ENCODE peak calls at places on chromosomes 3 and 15, in nine cellular contexts. One of them, this sample, is unnamed.

GRCh38 chr3:43138488-43139231 is 32.8 kb upstream of the POMGNT2 start:
- DNase-seq in left cardiac atrium: no peak
- DNase-seq in mesenchymal stem cell: no peak
- DNase-seq in amniotic epithelial cell: no peak
- DNase-seq in myocyte: no peak
- DNase-seq in NCI-H146: no peak
- DNase-seq in HEK293T: no peak
- DNase-seq in activated CD8-positive, alpha-beta memory T cell treated with anti-CD3 and anti-CD28 coated beads for 24 hours: no peak
- DNase-seq in NCI-H82: no peak
- DNase-seq in this sample: no peak

GRCh38 chr15:20340931-20341661 is 200.5 kb downstream of the GOLGA6L6 start:
- DNase-seq in NCI-H82: no peak
- DNase-seq in activated CD8-positive, alpha-beta memory T cell treated with anti-CD3 and anti-CD28 coated beads for 24 hours: peak
- DNase-seq in HEK293T: no peak
- DNase-seq in myocyte: no peak
- DNase-seq in amniotic epithelial cell: no peak
- DNase-seq in NCI-H146: no peak
- DNase-seq in left cardiac atrium: peak
- DNase-seq in mesenchymal stem cell: no peak
- DNase-seq in this sample: no peak

GRCh38 chr3:188323067-188323842 is 169.3 kb downstream of the LPP start:
- DNase-seq in NCI-H82: no peak
- DNase-seq in left cardiac atrium: no peak
- DNase-seq in amniotic epithelial cell: peak
- DNase-seq in myocyte: no peak
- DNase-seq in mesenchymal stem cell: no peak
- DNase-seq in HEK293T: no peak
- DNase-seq in activated CD8-positive, alpha-beta memory T cell treated with anti-CD3 and anti-CD28 coated beads for 24 hours: no peak
- DNase-seq in NCI-H146: no peak
- DNase-seq in this sample: no peak

GRCh38 chr3:98512576-98512975 is 10.1 kb downstream of the CLDND1 start:
- DNase-seq in HEK293T: no peak
- DNase-seq in NCI-H82: no peak
- DNase-seq in amniotic epithelial cell: no peak
- DNase-seq in activated CD8-positive, alpha-beta memory T cell treated with anti-CD3 and anti-CD28 coated beads for 24 hours: no peak
- DNase-seq in myocyte: no peak
- DNase-seq in NCI-H146: no peak
- DNase-seq in left cardiac atrium: no peak
- DNase-seq in mesenchymal stem cell: no peak
- DNase-seq in this sample: no peak

GRCh38 chr15:80550219-80550909 is 144.7 kb upstream of the ABHD17C start:
- DNase-seq in amniotic epithelial cell: peak
- DNase-seq in myocyte: peak
- DNase-seq in HEK293T: no peak
- DNase-seq in mesenchymal stem cell: peak
- DNase-seq in NCI-H146: no peak
- DNase-seq in activated CD8-positive, alpha-beta memory T cell treated with anti-CD3 and anti-CD28 coated beads for 24 hours: no peak
- DNase-seq in left cardiac atrium: no peak
- DNase-seq in NCI-H82: no peak
- DNase-seq in this sample: no peak

GRCh38 chr3:126121632-126122031 is 37.7 kb upstream of the SLC41A3 start:
- DNase-seq in amniotic epithelial cell: no peak
- DNase-seq in activated CD8-positive, alpha-beta memory T cell treated with anti-CD3 and anti-CD28 coated beads for 24 hours: peak
- DNase-seq in left cardiac atrium: no peak
- DNase-seq in mesenchymal stem cell: no peak
- DNase-seq in NCI-H82: no peak
- DNase-seq in NCI-H146: no peak
- DNase-seq in myocyte: no peak
- DNase-seq in HEK293T: no peak
- DNase-seq in this sample: no peak

GRCh38 chr3:124811441-124811840 is 75.7 kb downstream of the ITGB5 start:
- DNase-seq in HEK293T: no peak
- DNase-seq in amniotic epithelial cell: peak
- DNase-seq in NCI-H82: no peak
- DNase-seq in mesenchymal stem cell: peak
- DNase-seq in activated CD8-positive, alpha-beta memory T cell treated with anti-CD3 and anti-CD28 coated beads for 24 hours: no peak
- DNase-seq in NCI-H146: no peak
- DNase-seq in left cardiac atrium: no peak
- DNase-seq in myocyte: peak
- DNase-seq in this sample: no peak

GRCh38 chr15:66752078-66752477 is 50.0 kb downstream of the SMAD6 start:
- DNase-seq in myocyte: no peak
- DNase-seq in mesenchymal stem cell: no peak
- DNase-seq in amniotic epithelial cell: no peak
- DNase-seq in left cardiac atrium: peak
- DNase-seq in NCI-H82: no peak
- DNase-seq in NCI-H146: no peak
- DNase-seq in activated CD8-positive, alpha-beta memory T cell treated with anti-CD3 and anti-CD28 coated beads for 24 hours: no peak
- DNase-seq in HEK293T: no peak
- DNase-seq in this sample: no peak

GRCh38 chr15:68333775-68334470 is 56.4 kb downstream of the FEM1B start:
- DNase-seq in left cardiac atrium: peak
- DNase-seq in myocyte: peak
- DNase-seq in activated CD8-positive, alpha-beta memory T cell treated with anti-CD3 and anti-CD28 coated beads for 24 hours: no peak
- DNase-seq in HEK293T: no peak
- DNase-seq in amniotic epithelial cell: peak
- DNase-seq in mesenchymal stem cell: peak
- DNase-seq in NCI-H146: no peak
- DNase-seq in NCI-H82: no peak
- DNase-seq in this sample: peak

GRCh38 chr15:66497502-66498455 is at the start of gene SNAPC5:
- DNase-seq in activated CD8-positive, alpha-beta memory T cell treated with anti-CD3 and anti-CD28 coated beads for 24 hours: peak
- DNase-seq in mesenchymal stem cell: peak
- DNase-seq in amniotic epithelial cell: peak
- DNase-seq in myocyte: peak
- DNase-seq in NCI-H82: peak
- DNase-seq in NCI-H146: peak
- DNase-seq in left cardiac atrium: peak
- DNase-seq in HEK293T: peak
- DNase-seq in this sample: peak

GRCh38 chr3:119643528-119643927 is 16.9 kb downstream of the POPDC2 start:
- DNase-seq in mesenchymal stem cell: peak
- DNase-seq in activated CD8-positive, alpha-beta memory T cell treated with anti-CD3 and anti-CD28 coated beads for 24 hours: no peak
- DNase-seq in HEK293T: no peak
- DNase-seq in myocyte: peak
- DNase-seq in amniotic epithelial cell: peak
- DNase-seq in left cardiac atrium: no peak
- DNase-seq in NCI-H82: peak
- DNase-seq in NCI-H146: no peak
- DNase-seq in this sample: peak